ENCODE peak calls at places on chromosome 2, in nine cellular contexts. I, F, J, T, O, W, P, R and S are unnamed samples.

GRCh38 chr2:55733335-55733734 is 39.7 kb upstream of the PNPT1 start:
- DNase-seq in I (no peak), R (no peak), T (no peak), J (no peak), P (no peak), O (no peak), W (no peak), F (peak; percentile 19), S (no peak)

GRCh38 chr2:230131366-230131765 is 62.6 kb upstream of the SLC16A14 start:
- DNase-seq in R (no peak), O (no peak), W (no peak), I (no peak), F (no peak), T (no peak), P (no peak), J (no peak), S (no peak)

GRCh38 chr2:86482034-86482433 is 40.9 kb downstream of the KDM3A start:
- DNase-seq in T (peak; percentile 13), F (peak; percentile 27), J (no peak), W (no peak), I (no peak), R (no peak), O (no peak), P (no peak), S (no peak)

GRCh38 chr2:208477741-208478140 is 71.1 kb downstream of the PTH2R start:
- DNase-seq in F (no peak), P (no peak), J (no peak), O (no peak), R (no peak), W (no peak), I (no peak), T (no peak), S (no peak)

GRCh38 chr2:26164231-26164630 is 8.7 kb upstream of the GAREM2 start:
- DNase-seq in O (no peak), J (peak; percentile 4), W (no peak), T (no peak), I (no peak), R (no peak), F (no peak), P (no peak), S (no peak)

GRCh38 chr2:31909661-31910060 is 101.1 kb downstream of the MEMO1 start:
- DNase-seq in O (no peak), I (no peak), P (no peak), R (no peak), T (no peak), W (no peak), F (no peak), J (no peak), S (no peak)

GRCh38 chr2:102297891-102298290 is 13.5 kb upstream of the IL1RL1 start:
- DNase-seq in R (no peak), F (no peak), I (no peak), W (no peak), T (no peak), P (no peak), O (no peak), J (no peak), S (no peak)

GRCh38 chr2:96553176-96553956 is 16.8 kb downstream of the ARID5A start:
- DNase-seq in W (no peak), O (no peak), J (no peak), F (no peak), P (no peak), R (no peak), I (no peak), T (no peak), S (no peak)

GRCh38 chr2:56009758-56010534 is 86.4 kb upstream of the EFEMP1 start:
- DNase-seq in F (peak; percentile 49), T (peak; percentile 60), J (no peak), P (peak; percentile 35), O (peak; percentile 37), I (peak; percentile 31), R (peak; percentile 62), W (no peak), S (no peak)

GRCh38 chr2:74817333-74817732 is 16.6 kb upstream of the HK2 start:
- DNase-seq in T (no peak), W (no peak), P (no peak), F (no peak), O (no peak), I (no peak), J (no peak), R (no peak), S (no peak)

GRCh38 chr2:156380117-156380645 is 47.7 kb upstream of the NR4A2 start:
- DNase-seq in R (no peak), J (no peak), T (no peak), F (peak; percentile 45), O (no peak), P (no peak), I (no peak), W (no peak), S (no peak)

GRCh38 chr2:177335917-177336450 is 56.6 kb upstream of the AGPS start:
- DNase-seq in F (peak; percentile 53), W (no peak), P (no peak), R (no peak), I (no peak), O (no peak), T (no peak), J (no peak), S (no peak)

GRCh38 chr2:98512699-98513098 is 68.0 kb downstream of the INPP4A start:
- DNase-seq in I (no peak), P (no peak), T (no peak), W (no peak), R (no peak), O (no peak), F (no peak), J (no peak), S (no peak)

GRCh38 chr2:221283896-221284295 is 288.2 kb downstream of the EPHA4 start:
- DNase-seq in T (no peak), R (no peak), I (peak; percentile 26), J (no peak), O (peak; percentile 52), P (no peak), F (peak; percentile 95), W (no peak), S (peak; percentile 34)

GRCh38 chr2:20419007-20419576 is 27.8 kb upstream of the RHOB start:
- DNase-seq in R (no peak), F (no peak), T (no peak), P (no peak), O (no peak), W (peak; percentile 64), J (no peak), I (no peak), S (no peak)

GRCh38 chr2:109021895-109022300 is 32.9 kb upstream of the EDAR start:
- DNase-seq in J (no peak), P (no peak), O (no peak), F (no peak), T (no peak), R (no peak), I (no peak), W (no peak), S (no peak)
- TF ChIP-seq CTCF in J (no peak), P (no peak), O (no peak), F (no peak), T (no peak), R (no peak), I (no peak), W (no peak), S (no peak)

DNA sequence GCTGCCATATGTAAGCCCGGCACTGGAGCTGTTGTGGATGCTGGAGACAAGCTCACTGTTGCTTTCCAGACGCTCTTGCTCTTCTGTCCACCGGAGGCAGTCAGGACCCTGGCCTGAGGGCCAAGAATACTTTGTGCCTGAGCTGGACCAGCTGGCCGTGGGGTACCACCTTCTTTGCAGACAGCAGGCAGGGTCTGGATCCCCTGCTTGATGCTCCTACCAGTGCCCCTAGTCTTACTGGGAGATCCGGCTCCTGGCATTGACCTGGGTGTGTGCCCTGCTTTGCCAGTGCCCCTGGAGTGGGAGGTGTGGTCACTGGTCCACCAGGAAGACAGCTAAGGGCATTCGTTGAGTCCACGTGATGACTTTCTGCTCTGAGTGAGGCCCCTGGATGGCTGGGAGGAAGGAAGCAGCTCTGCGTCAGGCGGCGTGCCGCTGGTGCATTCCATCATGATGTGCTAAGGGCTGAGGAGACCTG is 59.3 kb downstream of the LRRFIP1 start:
- DNase-seq in W (no peak), O (no peak), R (peak; percentile 44), I (no peak), T (no peak), P (no peak), F (peak; percentile 53), J (peak; percentile 77), S (no peak)
- TF ChIP-seq CTCF in W (peak; percentile 52), O (peak; percentile 24), R (peak; percentile 14), I (peak; percentile 43), T (no peak), P (peak; percentile 64), F (peak; percentile 38), J (no peak), S (peak; percentile 19)

GRCh38 chr2:186783254-186783653 is 65.7 kb downstream of the ZSWIM2 start:
- DNase-seq in W (no peak), J (no peak), T (no peak), F (no peak), O (no peak), R (no peak), P (no peak), I (no peak), S (no peak)

GRCh38 chr2:186784930-186785329 is 64.0 kb downstream of the ZSWIM2 start:
- DNase-seq in P (no peak), R (no peak), O (no peak), W (no peak), I (no peak), J (no peak), T (no peak), F (no peak), S (no peak)

GRCh38 chr2:186780701-186781316 is 68.2 kb downstream of the ZSWIM2 start:
- DNase-seq in O (no peak), I (no peak), W (no peak), F (peak; percentile 37), P (no peak), J (no peak), T (peak; percentile 50), R (peak; percentile 63), S (no peak)
- TF ChIP-seq CTCF in O (peak; percentile 23), I (no peak), W (peak; percentile 52), F (no peak), P (peak; percentile 34), J (no peak), T (peak; percentile 12), R (peak; percentile 30), S (peak; percentile 23)

GRCh38 chr2:16620590-16620989 is 45.0 kb downstream of the CYRIA start:
- DNase-seq in O (no peak), P (no peak), W (no peak), I (no peak), J (no peak), T (no peak), F (no peak), R (no peak), S (no peak)

GRCh38 chr2:16619576-16620245 is 45.9 kb downstream of the CYRIA start:
- DNase-seq in P (no peak), R (no peak), I (no peak), W (no peak), O (no peak), J (no peak), T (no peak), F (no peak), S (no peak)

GRCh38 chr2:16615246-16615645 is 50.4 kb downstream of the CYRIA start:
- DNase-seq in J (no peak), O (no peak), T (no peak), I (no peak), W (no peak), F (no peak), R (no peak), P (no peak), S (no peak)

GRCh38 chr2:16615687-16616615 is 49.7 kb downstream of the CYRIA start:
- DNase-seq in T (no peak), O (no peak), I (no peak), P (no peak), R (no peak), F (no peak), W (no peak), J (no peak), S (no peak)

GRCh38 chr2:16617282-16618266 is 48.1 kb downstream of the CYRIA start:
- DNase-seq in F (peak; percentile 34), T (peak; percentile 51), W (peak; percentile 33), I (no peak), R (peak; percentile 23), J (peak; percentile 55), O (no peak), P (no peak), S (no peak)
- TF ChIP-seq CTCF in F (peak; percentile 67), T (peak; percentile 56), W (peak; percentile 62), I (peak; percentile 26), R (peak; percentile 20), J (peak; percentile 40), O (peak; percentile 63), P (peak; percentile 76), S (peak; percentile 54)